ENCODE peak calls at places on chromosome 1, in four cellular contexts. E is HL-60, M is K562, C is GM12878. L is an unnamed sample.

GRCh38 chr1:59714966-59715365 is 99.8 kb upstream of the HOOK1 start:
- DNase-seq in E (no peak), M (no peak), C (no peak), L (no peak)

GRCh38 chr1:206575894-206576737 is 36.1 kb downstream of the EIF2D start:
- DNase-seq in M (no peak), C (no peak), E (no peak), L (no peak)

GRCh38 chr1:4708853-4709507 is 54.6 kb downstream of the AJAP1 start:
- DNase-seq in M (no peak), E (no peak), C (no peak), L (no peak)

GRCh38 chr1:151619489-151620093 is 7.7 kb downstream of the SNX27 start:
- DNase-seq in M (no peak), E (no peak), C (no peak), L (no peak)

GRCh38 chr1:14217384-14217783 is 381.1 kb upstream of the KAZN start:
- DNase-seq in M (no peak), C (no peak), E (no peak), L (no peak)

GRCh38 chr1:195733826-195734225 is 874.4 kb downstream of the KCNT2 start:
- DNase-seq in C (no peak), M (peak; percentile 14), E (no peak), L (no peak)

GRCh38 chr1:49016030-49016991 is 239.6 kb upstream of the BEND5 start:
- DNase-seq in C (no peak), E (no peak), M (no peak), L (no peak)

GRCh38 chr1:6832789-6833188 is 47.5 kb downstream of the CAMTA1 start:
- DNase-seq in M (no peak), C (no peak), E (no peak), L (no peak)

GRCh38 chr1:241611063-241611462 is 29.1 kb downstream of the CHML start:
- DNase-seq in E (peak; percentile 44), C (no peak), M (peak; percentile 65), L (peak; percentile 10)

GRCh38 chr1:28115267-28115666 is 26.9 kb upstream of the EYA3 start:
- DNase-seq in E (peak; percentile 96), M (no peak), C (peak; percentile 66), L (no peak)

GRCh38 chr1:93488222-93488621 is 40.3 kb downstream of the FNBP1L start:
- DNase-seq in E (no peak), M (no peak), C (no peak), L (no peak)

GRCh38 chr1:42266253-42267135 is 68.5 kb downstream of the FOXJ3 start:
- DNase-seq in E (no peak), M (no peak), C (no peak), L (no peak)

GRCh38 chr1:36752431-36752830 is 269.7 kb upstream of the CSF3R start:
- DNase-seq in E (no peak), M (no peak), C (no peak), L (no peak)

GRCh38 chr1:109884242-109884891 is 26.3 kb upstream of the CSF1 start:
- DNase-seq in E (no peak), M (no peak), C (no peak), L (no peak)

GRCh38 chr1:31427322-31427721 is 14.3 kb downstream of the SERINC2 start:
- DNase-seq in M (no peak), C (no peak), E (no peak), L (no peak)

GRCh38 chr1:226786550-226786949 is 47.5 kb upstream of the ITPKB start:
- DNase-seq in C (peak; percentile 70), M (no peak), E (no peak), L (peak; percentile 39)

GRCh38 chr1:83942914-83943313 is 56.0 kb downstream of the TTLL7 start:
- DNase-seq in E (no peak), C (no peak), M (no peak), L (no peak)

GRCh38 chr1:53621144-53621543 is 117.8 kb downstream of the GLIS1 start:
- DNase-seq in C (no peak), E (no peak), M (no peak), L (no peak)

GRCh38 chr1:232950919-232951579 is 638 bp downstream of the NTPCR start:
- DNase-seq in C (no peak), E (peak; percentile 25), M (peak; percentile 54), L (no peak)

GRCh38 chr1:162036156-162036555 is 12.5 kb upstream of the OLFML2B start:
- DNase-seq in C (no peak), E (no peak), M (no peak), L (no peak)

GRCh38 chr1:90724926-90725325 is 7.8 kb upstream of the BARHL2 start:
- DNase-seq in C (no peak), E (no peak), M (no peak), L (no peak)

GRCh38 chr1:66981679-66982078 is 56.9 kb downstream of the MIER1 start:
- DNase-seq in M (no peak), E (no peak), C (no peak), L (no peak)

GRCh38 chr1:117541003-117541402 is 64.8 kb upstream of the TENT5C start:
- DNase-seq in M (no peak), E (no peak), C (no peak), L (no peak)

GRCh38 chr1:174883361-174883760 is 116.4 kb upstream of the CACYBP start:
- DNase-seq in C (no peak), E (peak; percentile 2), M (no peak), L (no peak)

GRCh38 chr1:185110145-185110544 is 46.6 kb downstream of the TRMT1L start:
- DNase-seq in M (no peak), E (no peak), C (no peak), L (no peak)

GRCh38 chr1:185104083-185104482 is 52.7 kb downstream of the TRMT1L start:
- DNase-seq in M (no peak), E (no peak), C (no peak), L (no peak)

GRCh38 chr1:185112343-185112742 is 44.4 kb downstream of the TRMT1L start:
- DNase-seq in M (no peak), C (no peak), E (no peak), L (no peak)

GRCh38 chr1:185111873-185112272 is 44.9 kb downstream of the TRMT1L start:
- DNase-seq in C (no peak), E (no peak), M (no peak), L (no peak)

DNA sequence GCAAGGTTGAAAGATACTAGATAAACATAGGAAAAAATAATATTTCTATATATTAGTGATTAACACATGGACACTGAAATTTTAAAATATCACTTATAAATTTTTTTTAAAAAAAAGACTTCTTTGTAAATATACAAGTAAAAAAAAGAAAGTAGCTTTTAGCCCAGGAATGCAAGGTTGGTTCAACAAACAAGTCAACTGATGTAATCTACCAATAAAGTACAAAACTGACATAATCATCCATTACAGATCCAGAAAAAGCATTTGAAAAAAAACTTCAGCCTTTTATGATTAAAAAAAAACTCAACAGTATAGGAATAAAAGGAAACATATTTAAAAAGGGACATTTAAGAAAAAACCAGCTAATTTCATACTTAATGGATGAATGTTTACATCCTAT is 48.4 kb downstream of the TRMT1L start:
- DNase-seq in M (no peak), E (no peak), C (no peak), L (no peak)
- TF ChIP-seq SPI1 in M (no peak), E (no peak), C (no peak), L (no peak)

GRCh38 chr1:200346744-200347143 is 63.1 kb downstream of the ZNF281 start:
- DNase-seq in C (no peak), M (no peak), E (no peak), L (no peak)

GRCh38 chr1:200355815-200356214 is 54.0 kb downstream of the ZNF281 start:
- DNase-seq in M (no peak), E (peak; percentile 71), C (no peak), L (no peak)

GRCh38 chr1:200353232-200353631 is 56.6 kb downstream of the ZNF281 start:
- DNase-seq in C (no peak), E (no peak), M (no peak), L (no peak)

GRCh38 chr1:200354243-200354642 is 55.6 kb downstream of the ZNF281 start:
- DNase-seq in E (peak; percentile 61), C (peak; percentile 44), M (no peak), L (no peak)

GRCh38 chr1:200351826-200352549 is 57.8 kb downstream of the ZNF281 start:
- DNase-seq in E (peak; percentile 48), M (no peak), C (no peak), L (no peak)
- TF ChIP-seq SPI1 in E (no peak), M (no peak), C (no peak), L (no peak)

GRCh38 chr1:147892731-147893214 is 9.8 kb upstream of the GJA8 start:
- DNase-seq in M (peak; percentile 60), E (peak; percentile 23), C (no peak), L (no peak)
- TF ChIP-seq SPI1 in M (no peak), E (no peak), C (no peak), L (no peak)

GRCh38 chr1:201709564-201710295 is 119.2 kb upstream of the IPO9 start:
- DNase-seq in M (peak; percentile 89), C (no peak), E (peak; percentile 45), L (peak; percentile 69)
- TF ChIP-seq SPI1 in M (no peak), C (no peak), E (no peak), L (no peak)

GRCh38 chr1:197674286-197674685 is 101.0 kb downstream of the DENND1B start:
- DNase-seq in C (no peak), E (no peak), M (no peak), L (no peak)
- TF ChIP-seq SPI1 in C (no peak), E (no peak), M (no peak), L (no peak)

DNA sequence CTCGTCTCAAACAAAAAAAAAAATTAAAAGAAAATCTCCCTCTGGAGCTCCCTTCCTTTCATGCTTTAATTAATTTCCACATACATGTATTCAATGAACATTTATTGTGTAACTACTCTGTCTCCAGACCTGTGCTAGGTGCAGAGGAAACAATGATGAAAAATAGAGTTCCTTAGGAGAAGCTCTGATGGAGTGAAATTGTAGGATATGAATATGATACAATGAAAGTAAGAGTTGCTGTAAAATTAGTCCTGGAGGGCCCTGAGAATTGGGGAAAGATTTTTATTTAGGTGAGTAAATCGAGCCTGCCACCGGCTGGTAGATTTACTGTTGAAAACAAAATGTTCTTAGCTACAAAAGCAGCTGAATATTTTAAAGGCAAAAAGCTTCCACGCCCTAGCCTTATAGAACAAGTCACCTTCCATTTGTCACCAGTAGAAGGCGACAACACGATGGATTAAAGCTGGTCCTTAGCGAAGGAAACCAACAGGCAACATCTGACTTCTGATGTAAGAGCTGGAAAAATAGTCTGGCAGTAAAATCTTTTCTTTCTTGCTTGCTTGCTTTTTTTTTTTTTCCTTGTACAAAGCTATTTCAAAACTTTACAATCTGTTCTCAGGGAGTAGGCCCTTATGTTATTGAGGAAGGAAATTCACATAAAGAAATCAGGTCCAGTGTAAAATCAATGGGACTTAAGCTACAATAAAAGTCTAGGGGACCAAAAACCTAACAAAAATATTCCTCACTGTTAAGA is 82.0 kb upstream of the ROR1 start:
- DNase-seq in E (peak; percentile 43), C (no peak), M (peak; percentile 54), L (peak; percentile 25)
- TF ChIP-seq SPI1 in E (no peak), C (no peak), M (no peak), L (no peak)

GRCh38 chr1:21518774-21519455 is 9.7 kb downstream of the ALPL start:
- DNase-seq in C (no peak), M (no peak), E (no peak), L (no peak)

GRCh38 chr1:21514245-21514644 is 5.0 kb downstream of the ALPL start:
- DNase-seq in M (no peak), C (peak; percentile 56), E (no peak), L (peak; percentile 63)

GRCh38 chr1:21520899-21521716 is 11.9 kb downstream of the ALPL start:
- DNase-seq in E (no peak), C (no peak), M (no peak), L (no peak)

GRCh38 chr1:21517660-21518480 is 8.6 kb downstream of the ALPL start:
- DNase-seq in C (no peak), E (no peak), M (no peak), L (no peak)

GRCh38 chr1:21517161-21517589 is 8.0 kb downstream of the ALPL start:
- DNase-seq in C (no peak), E (no peak), M (no peak), L (no peak)
- TF ChIP-seq SPI1 in C (no peak), E (no peak), M (no peak), L (no peak)

L was measured in GM12891.